ENCODE peak calls at places on chromosome 10, in eight cellular contexts. T is uterus; Y is ACHN; R is activated CD4-positive, alpha-beta memory T cell treated with anti-CD3 and anti-CD28 coated beads for 36 hours; O is T-cell; K is mammary epithelial cell; J is EH; N is AG08395. U is an unnamed sample.

GRCh38 chr10:42998481-42999384 is 78.1 kb upstream of the RET start:
- DNase-seq in T (no peak), Y (no peak), R (no peak), O (no peak), K (no peak), J (no peak), N (no peak), U (no peak)

GRCh38 chr10:10816453-10816852 is 201.2 kb upstream of the CELF2 start:
- DNase-seq in T (no peak), Y (no peak), R (no peak), O (no peak), K (no peak), J (peak; percentile 77), N (peak; percentile 31), U (no peak)

GRCh38 chr10:80518807-80519360 is 18.8 kb upstream of the SH2D4B start:
- DNase-seq in T (no peak), Y (no peak), R (no peak), O (no peak), K (no peak), J (no peak), N (no peak), U (no peak)

GRCh38 chr10:113879691-113880090 is 25.2 kb downstream of the NHLRC2 start:
- DNase-seq in T (no peak), Y (no peak), R (no peak), O (no peak), K (no peak), J (no peak), N (no peak), U (no peak)

GRCh38 chr10:102038410-102038809 is 17.6 kb downstream of the ARMH3 start:
- DNase-seq in T (no peak), Y (no peak), R (no peak), O (no peak), K (no peak), J (no peak), N (no peak), U (no peak)

GRCh38 chr10:43292745-43293676 is 26.1 kb upstream of the RASGEF1A start:
- DNase-seq in T (peak; percentile 51), Y (peak; percentile 67), R (peak; percentile 68), O (peak; percentile 45), K (peak; percentile 20), J (peak; percentile 56), N (peak; percentile 67), U (peak; percentile 62)

GRCh38 chr10:27794157-27794556 is 48.5 kb upstream of the MKX start:
- DNase-seq in T (no peak), Y (no peak), R (no peak), O (no peak), K (no peak), J (peak; percentile 15), N (no peak), U (no peak)

GRCh38 chr10:38174341-38174740 is 80.2 kb downstream of the ZNF37A start:
- DNase-seq in T (no peak), Y (no peak), R (no peak), O (no peak), K (no peak), J (no peak), N (no peak), U (no peak)

GRCh38 chr10:6543431-6544005 is 36.6 kb downstream of the PRKCQ start:
- DNase-seq in T (no peak), Y (no peak), R (peak; percentile 78), O (peak; percentile 61), K (no peak), J (no peak), N (no peak), U (peak; percentile 41)

GRCh38 chr10:101630420-101630920 is 42.3 kb downstream of the DPCD start:
- DNase-seq in T (no peak), Y (no peak), R (no peak), O (no peak), K (no peak), J (no peak), N (no peak), U (no peak)

GRCh38 chr10:63430091-63430998 is 35.4 kb downstream of the JMJD1C start:
- DNase-seq in T (no peak), Y (peak; percentile 54), R (no peak), O (no peak), K (peak; percentile 76), J (peak; percentile 87), N (peak; percentile 55), U (no peak)

GRCh38 chr10:131885391-131886165 is 15.2 kb upstream of the PPP2R2D start:
- DNase-seq in T (peak; percentile 62), Y (peak; percentile 71), R (peak; percentile 86), O (peak; percentile 83), K (peak; percentile 65), J (peak; percentile 60), N (peak; percentile 74), U (peak; percentile 84)

GRCh38 chr10:46019541-46020343 is 10.7 kb downstream of the NCOA4 start:
- DNase-seq in T (no peak), Y (no peak), R (no peak), O (peak; percentile 14), K (no peak), J (no peak), N (no peak), U (no peak)

GRCh38 chr10:6089334-6090219 is 743 bp downstream of the RBM17 start:
- DNase-seq in T (peak; percentile 31), Y (peak; percentile 58), R (peak; percentile 36), O (peak; percentile 39), K (peak; percentile 61), J (peak; percentile 51), N (peak; percentile 24), U (peak; percentile 40)